ENCODE peak calls at places on chromosome 21, in six cellular contexts. E, N, D, I, Z and Q are unnamed samples.

GRCh38 chr21:16079830-16080229 is 350.0 kb downstream of the USP25 start:
- DNase-seq in Z (no peak), D (peak; percentile 77), N (no peak), I (peak; percentile 20), E (no peak), Q (no peak)

GRCh38 chr21:37537391-37537996 is 170.9 kb downstream of the DYRK1A start:
- DNase-seq in I (no peak), E (no peak), Z (no peak), D (no peak), N (no peak), Q (no peak)

GRCh38 chr21:42003051-42003461 is 7.1 kb downstream of the ZBTB21 start:
- DNase-seq in Z (no peak), E (no peak), I (no peak), N (no peak), D (peak; percentile 70), Q (no peak)

GRCh38 chr21:37128069-37128468 is 55.0 kb downstream of the TTC3 start:
- DNase-seq in Z (no peak), D (no peak), E (no peak), N (no peak), I (no peak), Q (no peak)

GRCh38 chr21:39077816-39078215 is 105.4 kb downstream of the PSMG1 start:
- DNase-seq in Z (no peak), D (no peak), E (no peak), I (peak; percentile 20), N (no peak), Q (no peak)

GRCh38 chr21:14271053-14271452 is 55.1 kb downstream of the RBM11 start:
- DNase-seq in N (no peak), E (no peak), D (no peak), Z (peak; percentile 65), I (no peak), Q (no peak)

GRCh38 chr21:42258150-42258884 is 39.4 kb downstream of the ABCG1 start:
- DNase-seq in Z (peak; percentile 83), N (peak; percentile 43), I (peak; percentile 67), E (peak; percentile 87), D (peak; percentile 64), Q (peak; percentile 89)

GRCh38 chr21:40433575-40433974 is 413.4 kb downstream of the DSCAM start:
- DNase-seq in N (no peak), I (no peak), E (no peak), Z (no peak), D (no peak), Q (no peak)

GRCh38 chr21:37873655-37874054 is 42.6 kb downstream of the KCNJ6 start:
- DNase-seq in I (peak; percentile 17), E (no peak), Z (no peak), D (peak; percentile 35), N (no peak), Q (no peak)

GRCh38 chr21:41318218-41318617 is 1.6 kb downstream of the FAM3B start:
- DNase-seq in E (no peak), N (no peak), Z (no peak), I (no peak), D (no peak), Q (no peak)

GRCh38 chr21:16402752-16403151 is 673.0 kb downstream of the USP25 start:
- DNase-seq in I (no peak), Z (no peak), D (peak; percentile 11), E (no peak), N (no peak), Q (no peak)

GRCh38 chr21:16395285-16395684 is 665.5 kb downstream of the USP25 start:
- DNase-seq in N (no peak), D (no peak), E (no peak), Z (no peak), I (no peak), Q (no peak)

GRCh38 chr21:41763996-41764395 is 2.9 kb downstream of the RIPK4 start:
- DNase-seq in N (no peak), Z (no peak), I (no peak), D (no peak), E (no peak), Q (peak; percentile 12)

GRCh38 chr21:38830667-38831525 is 25.2 kb downstream of the ETS2 start:
- DNase-seq in Z (no peak), E (peak; percentile 78), N (no peak), D (no peak), I (no peak), Q (peak; percentile 62)

GRCh38 chr21:16473965-16474364 is 744.2 kb downstream of the USP25 start:
- DNase-seq in E (no peak), D (peak; percentile 35), Z (no peak), I (no peak), N (no peak), Q (no peak)

GRCh38 chr21:29170935-29171334 is 40.5 kb downstream of the MAP3K7CL start:
- DNase-seq in N (no peak), Z (no peak), E (no peak), D (no peak), I (no peak), Q (no peak)

GRCh38 chr21:35953570-35953969 is 106.8 kb downstream of the SETD4 start:
- DNase-seq in N (no peak), E (no peak), Z (no peak), D (no peak), I (no peak), Q (no peak)

GRCh38 chr21:37119421-37120218 is 46.6 kb downstream of the TTC3 start:
- DNase-seq in I (no peak), D (no peak), Z (no peak), N (no peak), E (no peak), Q (no peak)

GRCh38 chr21:42120904-42121535 is 49.9 kb downstream of the UMODL1 start:
- DNase-seq in N (no peak), D (no peak), E (peak; percentile 86), I (no peak), Z (no peak), Q (no peak)

GRCh38 chr21:17765207-17765606 is 53.9 kb downstream of the C21orf91 start:
- DNase-seq in N (no peak), I (no peak), Z (no peak), E (no peak), D (no peak), Q (no peak)

GRCh38 chr21:28421716-28422480 is 570.8 kb downstream of the LTN1 start:
- DNase-seq in I (peak; percentile 62), N (no peak), E (no peak), Z (no peak), D (peak; percentile 94), Q (no peak)

GRCh38 chr21:37828515-37828914 is 87.7 kb downstream of the KCNJ6 start:
- DNase-seq in E (no peak), Z (no peak), D (no peak), N (no peak), I (no peak), Q (no peak)

GRCh38 chr21:21230672-21231071 is 232.5 kb downstream of the NCAM2 start:
- DNase-seq in N (no peak), E (no peak), I (peak; percentile 68), Z (no peak), D (peak; percentile 8), Q (no peak)

GRCh38 chr21:26956216-26956615 is 10.7 kb downstream of the ADAMTS5 start:
- DNase-seq in Z (no peak), E (no peak), I (no peak), N (no peak), D (no peak), Q (no peak)

GRCh38 chr21:34858559-34858958 is 189.8 kb downstream of the CLIC6 start:
- DNase-seq in D (no peak), E (no peak), N (no peak), Z (no peak), I (no peak), Q (no peak)

GRCh38 chr21:34859976-34860653 is 189.0 kb downstream of the RUNX1 start:
- DNase-seq in E (no peak), N (no peak), I (no peak), Z (no peak), D (no peak), Q (no peak)

GRCh38 chr21:34857122-34857713 is 188.4 kb downstream of the CLIC6 start:
- DNase-seq in N (no peak), E (peak; percentile 23), I (no peak), Z (no peak), D (no peak), Q (no peak)

GRCh38 chr21:34861302-34861701 is 187.8 kb downstream of the RUNX1 start:
- DNase-seq in E (no peak), Z (no peak), I (no peak), D (no peak), N (no peak), Q (no peak)

GRCh38 chr21:34857874-34858273 is 189.1 kb downstream of the CLIC6 start:
- DNase-seq in N (no peak), E (no peak), Z (no peak), I (no peak), D (no peak), Q (no peak)
- TF ChIP-seq CTCF in N (no peak), E (peak; percentile 48), Z (peak; percentile 21), I (no peak), D (peak; percentile 24), Q (no peak)

DNA sequence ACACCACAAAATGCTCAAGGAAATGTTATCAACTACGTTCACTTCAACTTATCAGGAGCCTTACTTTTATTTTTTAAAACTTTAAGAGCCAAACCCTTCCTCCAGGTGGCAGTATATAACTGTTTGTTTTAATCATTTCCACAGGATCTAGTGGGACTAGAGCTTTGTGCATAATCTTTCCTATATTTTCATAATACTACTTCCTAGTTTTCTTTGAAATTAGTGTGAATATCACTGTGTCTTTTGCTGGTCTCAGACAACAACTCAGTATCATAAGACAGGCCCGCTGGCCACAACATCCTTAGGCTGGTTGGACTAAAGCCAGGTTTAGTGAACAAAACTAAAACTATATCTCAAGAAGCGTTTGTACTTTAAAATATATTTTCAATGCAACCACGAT is 145.5 kb downstream of the TIAM1 start:
- DNase-seq in Z (peak; percentile 43), D (peak; percentile 67), I (peak; percentile 67), E (peak; percentile 69), N (no peak), Q (peak; percentile 34)
- TF ChIP-seq CTCF in Z (no peak), D (peak; percentile 22), I (peak; percentile 60), E (peak; percentile 92), N (peak; percentile 70), Q (peak; percentile 38)

DNA sequence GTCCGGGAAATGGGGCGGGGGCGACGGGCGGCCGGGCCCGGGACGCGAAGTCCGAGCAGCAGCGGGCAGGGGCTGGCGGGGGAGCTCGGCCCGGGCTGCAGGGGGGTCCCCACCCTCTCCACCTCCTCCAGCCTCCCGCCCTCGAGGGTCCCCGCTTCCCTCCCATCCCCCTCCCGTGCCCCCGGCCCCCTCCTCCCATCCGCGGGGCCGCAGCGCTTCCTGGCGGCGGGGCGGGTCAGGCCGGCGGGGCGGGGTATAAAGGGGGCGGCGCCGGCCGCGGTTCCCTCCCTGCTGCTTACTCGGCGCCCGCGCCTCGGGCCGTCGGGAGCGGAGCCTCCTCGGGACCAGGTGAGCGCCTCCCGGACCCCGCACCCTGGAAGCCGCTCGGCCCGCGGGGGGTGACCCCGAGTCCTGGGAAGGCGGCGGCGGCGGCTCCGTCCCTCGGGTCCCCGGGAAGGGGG is at the start of gene COL6A2:
- DNase-seq in I (peak; percentile 16), E (no peak), D (peak; percentile 92), N (peak; percentile 85), Z (peak; percentile 87), Q (peak; percentile 73)
- TF ChIP-seq CTCF in I (no peak), E (no peak), D (peak; percentile 11), N (peak; percentile 51), Z (no peak), Q (no peak)

GRCh38 chr21:24844672-24845071 is 762.6 kb downstream of the MRPL39 start:
- DNase-seq in I (no peak), E (no peak), D (no peak), N (no peak), Z (no peak), Q (no peak)

GRCh38 chr21:24840287-24840686 is 767.0 kb downstream of the MRPL39 start:
- DNase-seq in I (no peak), D (no peak), Z (no peak), E (no peak), N (no peak), Q (no peak)
- TF ChIP-seq CTCF in I (no peak), D (no peak), Z (no peak), E (no peak), N (no peak), Q (no peak)

GRCh38 chr21:44489962-44490361 is 34.7 kb downstream of the LRRC3 start:
- DNase-seq in N (no peak), I (no peak), D (no peak), Z (no peak), E (no peak), Q (no peak)
- TF ChIP-seq CTCF in N (no peak), I (no peak), D (no peak), Z (peak; percentile 34), E (peak; percentile 60), Q (peak; percentile 4)